ENCODE peak calls at places on chromosomes 1 and 21, in five cellular contexts. Q is esophagus squamous epithelium; D is ACHN; W is stimulated activated CD8-positive, alpha-beta memory T cell treated with anti-CD3 and anti-CD28 coated beads, Interleukin-2, amount 100 ng/mL, for 48 hours; H is transverse colon. O is an unnamed sample.

GRCh38 chr1:100528861-100529260 is 9.1 kb upstream of the GPR88 start:
- DNase-seq in W (no peak), Q (no peak), H (no peak), D (no peak), O (no peak)

GRCh38 chr1:54859687-54860391 is 27.2 kb downstream of the DHCR24 start:
- DNase-seq in D (peak; percentile 33), H (no peak), Q (no peak), W (no peak), O (peak; percentile 11)

GRCh38 chr1:30525980-30526651 is 197.3 kb downstream of the MATN1 start:
- DNase-seq in H (no peak), W (no peak), D (peak; percentile 83), Q (no peak), O (no peak)

GRCh38 chr1:3988431-3988830 is 88.4 kb upstream of the C1orf174 start:
- DNase-seq in Q (no peak), W (no peak), H (no peak), D (no peak), O (no peak)

GRCh38 chr1:21012937-21013336 is 163.8 kb downstream of the EIF4G3 start:
- DNase-seq in D (no peak), Q (no peak), H (no peak), W (no peak), O (no peak)

GRCh38 chr1:170221031-170221430 is 75.3 kb downstream of the NTMT2 start:
- DNase-seq in D (no peak), W (no peak), Q (no peak), H (no peak), O (peak; percentile 77)

GRCh38 chr1:233412812-233413211 is 85.3 kb downstream of the MAP3K21 start:
- DNase-seq in W (no peak), D (no peak), H (no peak), Q (no peak), O (no peak)

GRCh38 chr21:42835611-42836401 is 43.5 kb downstream of the WDR4 start:
- DNase-seq in H (no peak), W (no peak), Q (no peak), D (no peak), O (no peak)

GRCh38 chr1:164834641-164835040 is 275.7 kb downstream of the PBX1 start:
- DNase-seq in W (no peak), D (no peak), Q (no peak), H (no peak), O (no peak)

GRCh38 chr1:29901618-29902017 is 665.3 kb downstream of the PTPRU start:
- DNase-seq in Q (no peak), W (no peak), H (no peak), D (no peak), O (no peak)

GRCh38 chr1:201748331-201748730 is 80.6 kb upstream of the IPO9 start:
- DNase-seq in H (no peak), D (peak; percentile 67), Q (no peak), W (no peak), O (peak; percentile 39)

GRCh38 chr1:18132022-18132706 is 24.6 kb downstream of the IGSF21 start:
- DNase-seq in H (no peak), W (no peak), Q (no peak), D (no peak), O (no peak)

GRCh38 chr1:166165661-166166399 is 971 bp downstream of the FAM78B start:
- DNase-seq in W (no peak), D (peak; percentile 6), Q (no peak), H (peak; percentile 13), O (no peak)

GRCh38 chr21:29114765-29115164 is 15.7 kb upstream of the MAP3K7CL start:
- DNase-seq in Q (no peak), W (no peak), D (peak; percentile 32), H (no peak), O (no peak)

GRCh38 chr1:55472784-55473183 is 257.6 kb upstream of the USP24 start:
- DNase-seq in D (no peak), Q (no peak), H (no peak), W (no peak), O (no peak)

GRCh38 chr1:231806623-231807470 is 180.3 kb downstream of the DISC1 start:
- DNase-seq in H (peak; percentile 54), Q (no peak), D (peak; percentile 68), W (peak; percentile 30), O (no peak)